ENCODE peak calls at places on chromosomes 12 and 14, in seven cellular contexts. Z, D, M, Q, X, L and B are unnamed samples.

GRCh38 chr12:64007853-64008252 is 163.4 kb downstream of the SRGAP1 start:
- DNase-seq in Q (no peak), L (peak), Z (no peak), M (no peak), D (peak), X (no peak), B (no peak)

GRCh38 chr12:107568718-107569117 is 116.9 kb upstream of the PWP1 start:
- DNase-seq in Z (no peak), X (no peak), D (peak), L (peak), Q (no peak), M (no peak), B (no peak)

GRCh38 chr14:77186911-77187648 is 5.5 kb downstream of the TMEM63C start:
- DNase-seq in Z (peak), X (no peak), L (peak), D (peak), Q (no peak), M (no peak), B (no peak)

GRCh38 chr14:101405171-101405883 is 156.0 kb upstream of the DIO3 start:
- DNase-seq in Q (no peak), Z (no peak), X (no peak), M (no peak), L (peak), D (no peak), B (no peak)

GRCh38 chr12:77232045-77232444 is 166.7 kb upstream of the E2F7 start:
- DNase-seq in M (no peak), L (peak), X (no peak), D (peak), Z (no peak), Q (no peak), B (no peak)

GRCh38 chr14:89797148-89797547 is 157.4 kb downstream of the EFCAB11 start:
- DNase-seq in D (no peak), X (no peak), L (no peak), Z (no peak), M (no peak), Q (no peak), B (no peak)

GRCh38 chr12:47752552-47752951 is 6.1 kb downstream of the RAPGEF3 start:
- DNase-seq in Z (no peak), L (peak), D (peak), X (no peak), M (no peak), Q (no peak), B (no peak)

GRCh38 chr14:59415836-59416620 is 49.2 kb downstream of the GPR135 start:
- DNase-seq in D (no peak), Q (no peak), Z (no peak), M (no peak), L (no peak), X (no peak), B (no peak)

GRCh38 chr12:93173178-93173957 is 204.4 kb upstream of the NUDT4 start:
- DNase-seq in M (no peak), L (peak), D (no peak), Z (no peak), X (no peak), Q (no peak), B (no peak)

GRCh38 chr12:11513288-11513687 is 117.9 kb upstream of the PRB2 start:
- DNase-seq in X (no peak), M (no peak), L (peak), Z (no peak), Q (no peak), D (peak), B (no peak)

GRCh38 chr14:35050652-35051051 is 4.6 kb downstream of the FAM177A1 start:
- DNase-seq in X (no peak), M (no peak), L (peak), D (peak), Q (no peak), Z (no peak), B (no peak)

GRCh38 chr14:63890553-63890952 is 37.7 kb downstream of the SYNE2 start:
- DNase-seq in Z (no peak), X (no peak), M (no peak), L (no peak), Q (no peak), D (no peak), B (no peak)

GRCh38 chr12:130424858-130425697 is 87.4 kb downstream of the PIWIL1 start:
- DNase-seq in Z (no peak), M (no peak), D (no peak), L (no peak), X (no peak), Q (no peak), B (no peak)

GRCh38 chr14:61438860-61439765 is 117.7 kb downstream of the PRKCH start:
- DNase-seq in Z (no peak), D (peak), L (peak), Q (no peak), M (no peak), X (no peak), B (peak)

GRCh38 chr12:103771466-103771865 is 69.6 kb downstream of the NT5DC3 start:
- DNase-seq in D (peak), L (peak), Z (peak), X (no peak), Q (peak), M (no peak), B (no peak)